ENCODE peak calls at places on chromosomes 3 and 15, in six cellular contexts. One of them, this sample, is unnamed.

GRCh38 chr15:80620141-80620540 is 75.0 kb upstream of the ABHD17C start:
- DNase-seq in right atrium auricular region: no peak
- DNase-seq in SW480: no peak
- DNase-seq in iris pigment epithelial cell: no peak
- DNase-seq in GM23248: no peak
- DNase-seq in H9: no peak
- DNase-seq in this sample: no peak

GRCh38 chr15:35674873-35675781 is 129.2 kb upstream of the DPH6 start:
- DNase-seq in right atrium auricular region: no peak
- DNase-seq in SW480: no peak
- DNase-seq in iris pigment epithelial cell: peak
- DNase-seq in GM23248: peak
- DNase-seq in H9: no peak
- DNase-seq in this sample: no peak

GRCh38 chr3:29932662-29933316 is 651.9 kb downstream of the RBMS3 start:
- DNase-seq in right atrium auricular region: no peak
- DNase-seq in SW480: no peak
- DNase-seq in iris pigment epithelial cell: no peak
- DNase-seq in GM23248: no peak
- DNase-seq in H9: no peak
- DNase-seq in this sample: no peak

GRCh38 chr3:908839-909238 is 184.0 kb upstream of the CNTN6 start:
- DNase-seq in right atrium auricular region: no peak
- DNase-seq in SW480: peak
- DNase-seq in iris pigment epithelial cell: peak
- DNase-seq in GM23248: peak
- DNase-seq in H9: peak
- DNase-seq in this sample: no peak

GRCh38 chr15:82186748-82187415 is 75.7 kb downstream of the EFL1 start:
- DNase-seq in right atrium auricular region: no peak
- DNase-seq in SW480: no peak
- DNase-seq in iris pigment epithelial cell: no peak
- DNase-seq in GM23248: no peak
- DNase-seq in H9: no peak
- DNase-seq in this sample: no peak

GRCh38 chr15:25543156-25543555 is 104.3 kb upstream of the UBE3A start:
- DNase-seq in right atrium auricular region: peak
- DNase-seq in SW480: no peak
- DNase-seq in iris pigment epithelial cell: peak
- DNase-seq in GM23248: peak
- DNase-seq in H9: no peak
- DNase-seq in this sample: no peak

GRCh38 chr3:140187648-140188221 is 252.8 kb downstream of the CLSTN2 start:
- DNase-seq in right atrium auricular region: no peak
- DNase-seq in SW480: peak
- DNase-seq in iris pigment epithelial cell: no peak
- DNase-seq in GM23248: no peak
- DNase-seq in H9: no peak
- DNase-seq in this sample: no peak

GRCh38 chr3:168431436-168431835 is 335.7 kb upstream of the GOLIM4 start:
- DNase-seq in right atrium auricular region: no peak
- DNase-seq in SW480: no peak
- DNase-seq in iris pigment epithelial cell: peak
- DNase-seq in GM23248: no peak
- DNase-seq in H9: no peak
- DNase-seq in this sample: no peak

GRCh38 chr15:37217567-37217966 is 117.2 kb upstream of the MEIS2 start:
- DNase-seq in right atrium auricular region: no peak
- DNase-seq in SW480: peak
- DNase-seq in iris pigment epithelial cell: no peak
- DNase-seq in GM23248: peak
- DNase-seq in H9: no peak
- DNase-seq in this sample: no peak

GRCh38 chr3:123872621-123873020 is 11.5 kb downstream of the MYLK start:
- DNase-seq in right atrium auricular region: no peak
- DNase-seq in SW480: no peak
- DNase-seq in iris pigment epithelial cell: no peak
- DNase-seq in GM23248: no peak
- DNase-seq in H9: no peak
- DNase-seq in this sample: no peak

GRCh38 chr15:77044228-77045042 is 26.5 kb downstream of the TSPAN3 start:
- DNase-seq in right atrium auricular region: peak
- DNase-seq in SW480: no peak
- DNase-seq in iris pigment epithelial cell: no peak
- DNase-seq in GM23248: no peak
- DNase-seq in H9: no peak
- DNase-seq in this sample: no peak

GRCh38 chr15:95825672-95826387 is 504.7 kb upstream of the NR2F2 start:
- DNase-seq in right atrium auricular region: no peak
- DNase-seq in SW480: no peak
- DNase-seq in iris pigment epithelial cell: no peak
- DNase-seq in GM23248: no peak
- DNase-seq in H9: no peak
- DNase-seq in this sample: no peak

GRCh38 chr15:77607111-77607893 is 25.4 kb downstream of the LINGO1 start:
- DNase-seq in right atrium auricular region: no peak
- DNase-seq in SW480: no peak
- DNase-seq in iris pigment epithelial cell: peak
- DNase-seq in GM23248: peak
- DNase-seq in H9: no peak
- DNase-seq in this sample: peak

GRCh38 chr3:23209103-23209502 is 6.0 kb downstream of the UBE2E2 start:
- DNase-seq in right atrium auricular region: no peak
- DNase-seq in SW480: no peak
- DNase-seq in iris pigment epithelial cell: no peak
- DNase-seq in GM23248: no peak
- DNase-seq in H9: no peak
- DNase-seq in this sample: no peak

GRCh38 chr3:69181592-69182211 is 59.3 kb upstream of the LMOD3 start:
- DNase-seq in right atrium auricular region: no peak
- DNase-seq in SW480: peak
- DNase-seq in iris pigment epithelial cell: peak
- DNase-seq in GM23248: peak
- DNase-seq in H9: no peak
- DNase-seq in this sample: peak

GRCh38 chr15:41966920-41967465 is 5.4 kb downstream of the EHD4 start:
- DNase-seq in right atrium auricular region: no peak
- DNase-seq in SW480: no peak
- DNase-seq in iris pigment epithelial cell: no peak
- DNase-seq in GM23248: no peak
- DNase-seq in H9: no peak
- DNase-seq in this sample: no peak

GRCh38 chr15:67511606-67512005 is 9.3 kb upstream of the C15orf61 start:
- DNase-seq in right atrium auricular region: no peak
- DNase-seq in SW480: no peak
- DNase-seq in iris pigment epithelial cell: peak
- DNase-seq in GM23248: peak
- DNase-seq in H9: no peak
- DNase-seq in this sample: no peak

GRCh38 chr15:96119734-96120133 is 210.8 kb upstream of the NR2F2 start:
- DNase-seq in right atrium auricular region: no peak
- DNase-seq in SW480: no peak
- DNase-seq in iris pigment epithelial cell: peak
- DNase-seq in GM23248: no peak
- DNase-seq in H9: no peak
- DNase-seq in this sample: no peak

GRCh38 chr15:39198044-39198625 is 382.7 kb upstream of the THBS1 start:
- DNase-seq in right atrium auricular region: no peak
- DNase-seq in SW480: no peak
- DNase-seq in iris pigment epithelial cell: no peak
- DNase-seq in GM23248: no peak
- DNase-seq in H9: no peak
- DNase-seq in this sample: no peak

This sample was measured in NCI-H226.